ENCODE peak calls at places on chromosomes 11 and 22, in four cellular contexts. T is HepG2, D is K562, G is GM12878. K is an unnamed sample.

GRCh38 chr11:9250139-9250582 is 15.0 kb downstream of the DENND5A start:
- DNase-seq in T (no peak), D (peak), G (peak), K (no peak)

GRCh38 chr11:113906038-113906437 is 1.4 kb downstream of the HTR3B start:
- DNase-seq in T (peak), D (no peak), G (no peak), K (peak)

GRCh38 chr11:117704416-117705150 is 92.4 kb downstream of the DSCAML1 start:
- DNase-seq in T (no peak), D (no peak), G (no peak), K (no peak)

GRCh38 chr11:121334973-121335711 is 42.6 kb downstream of the SC5D start:
- DNase-seq in T (no peak), D (no peak), G (no peak), K (no peak)

GRCh38 chr11:64848779-64849599 is 4.5 kb upstream of the CDC42BPG start:
- DNase-seq in T (no peak), D (no peak), G (no peak), K (peak)

GRCh38 chr11:86291466-86292262 is 10.4 kb upstream of the HIKESHI start:
- DNase-seq in T (peak), D (peak), G (peak), K (peak)

GRCh38 chr11:46912526-46913150 is 5.7 kb downstream of the LRP4 start:
- DNase-seq in T (no peak), D (no peak), G (no peak), K (peak)

GRCh38 chr22:38753894-38754246 is 1.9 kb downstream of the SUN2 start:
- DNase-seq in T (peak), D (no peak), G (no peak), K (no peak)

GRCh38 chr11:130522284-130522961 is 74.0 kb downstream of the ADAMTS15 start:
- DNase-seq in T (peak), D (peak), G (no peak), K (peak)

GRCh38 chr11:123580557-123581275 is 73.7 kb downstream of the SCN3B start:
- DNase-seq in T (peak), D (peak), G (no peak), K (peak)

GRCh38 chr11:8621147-8621546 is 27.1 kb upstream of the STK33 start:
- DNase-seq in T (no peak), D (no peak), G (no peak), K (no peak)

GRCh38 chr11:4700436-4700820 is 2.8 kb upstream of the OR51E2 start:
- DNase-seq in T (no peak), D (no peak), G (no peak), K (no peak)

GRCh38 chr11:46203746-46204145 is 73.7 kb upstream of the CREB3L1 start:
- DNase-seq in T (no peak), D (no peak), G (no peak), K (no peak)

GRCh38 chr11:122748968-122749687 is 89.2 kb upstream of the CRTAM start:
- DNase-seq in T (no peak), D (peak), G (peak), K (no peak)

GRCh38 chr11:41245184-41245583 is 214.3 kb downstream of the LRRC4C start:
- DNase-seq in T (no peak), D (no peak), G (no peak), K (no peak)

GRCh38 chr11:2089536-2090165 is 49.5 kb downstream of the IGF2 start:
- DNase-seq in T (peak), D (peak), G (no peak), K (peak)

GRCh38 chr22:30481711-30482110 is 9.9 kb upstream of the SEC14L3 start:
- DNase-seq in T (no peak), D (no peak), G (no peak), K (no peak)

GRCh38 chr22:21866821-21867527 is 471 bp downstream of the MAPK1 start:
- DNase-seq in T (no peak), D (peak), G (no peak), K (no peak)

GRCh38 chr11:112844530-112844929 is 116.7 kb upstream of the NCAM1 start:
- DNase-seq in T (no peak), D (no peak), G (no peak), K (no peak)

GRCh38 chr22:43853328-43853931 is 8.9 kb downstream of the SULT4A1 start:
- DNase-seq in T (no peak), D (no peak), G (no peak), K (peak)

GRCh38 chr22:37276771-37277170 is 5.5 kb upstream of the CYTH4 start:
- DNase-seq in T (no peak), D (peak), G (no peak), K (no peak)

GRCh38 chr11:102664001-102664752 is 39.0 kb upstream of the MMP20 start:
- DNase-seq in T (peak), D (peak), G (no peak), K (peak)

GRCh38 chr11:132992838-132993680 is 539.2 kb downstream of the OPCML start:
- DNase-seq in T (no peak), D (no peak), G (no peak), K (no peak)

GRCh38 chr11:127490896-127491295 is 490.3 kb upstream of the KIRREL3 start:
- DNase-seq in T (no peak), D (no peak), G (no peak), K (no peak)

GRCh38 chr11:127492025-127492424 is 491.5 kb upstream of the KIRREL3 start:
- DNase-seq in T (no peak), D (no peak), G (no peak), K (no peak)

GRCh38 chr11:127496165-127496564 is 495.6 kb upstream of the KIRREL3 start:
- DNase-seq in T (no peak), D (no peak), G (no peak), K (no peak)

GRCh38 chr11:127491589-127491988 is 491.0 kb upstream of the KIRREL3 start:
- DNase-seq in T (no peak), D (no peak), G (no peak), K (no peak)

GRCh38 chr11:127493330-127493729 is 492.8 kb upstream of the KIRREL3 start:
- DNase-seq in T (no peak), D (no peak), G (no peak), K (no peak)
- TF ChIP-seq CTCF in T (no peak), D (peak), G (peak), K (peak)

GRCh38 chr11:126391970-126392637 is 36.6 kb downstream of the ST3GAL4 start:
- DNase-seq in T (peak), D (peak), G (peak), K (peak)
- TF ChIP-seq CREM in T (no peak), D (no peak), G (no peak), K (no peak)

GRCh38 chr11:62788991-62789390 is 1.8 kb downstream of the TMEM179B start:
- DNase-seq in T (no peak), D (peak), G (no peak), K (no peak)

GRCh38 chr11:62789576-62789975 is 2.2 kb downstream of the TMEM223 start:
- DNase-seq in T (no peak), D (no peak), G (no peak), K (no peak)

GRCh38 chr11:62794201-62794775 is 2.5 kb upstream of the TMEM223 start:
- DNase-seq in T (no peak), D (no peak), G (no peak), K (no peak)

GRCh38 chr11:62792193-62792575 is 378 bp upstream of the TMEM223 start:
- DNase-seq in T (no peak), D (peak), G (no peak), K (peak)

DNA sequence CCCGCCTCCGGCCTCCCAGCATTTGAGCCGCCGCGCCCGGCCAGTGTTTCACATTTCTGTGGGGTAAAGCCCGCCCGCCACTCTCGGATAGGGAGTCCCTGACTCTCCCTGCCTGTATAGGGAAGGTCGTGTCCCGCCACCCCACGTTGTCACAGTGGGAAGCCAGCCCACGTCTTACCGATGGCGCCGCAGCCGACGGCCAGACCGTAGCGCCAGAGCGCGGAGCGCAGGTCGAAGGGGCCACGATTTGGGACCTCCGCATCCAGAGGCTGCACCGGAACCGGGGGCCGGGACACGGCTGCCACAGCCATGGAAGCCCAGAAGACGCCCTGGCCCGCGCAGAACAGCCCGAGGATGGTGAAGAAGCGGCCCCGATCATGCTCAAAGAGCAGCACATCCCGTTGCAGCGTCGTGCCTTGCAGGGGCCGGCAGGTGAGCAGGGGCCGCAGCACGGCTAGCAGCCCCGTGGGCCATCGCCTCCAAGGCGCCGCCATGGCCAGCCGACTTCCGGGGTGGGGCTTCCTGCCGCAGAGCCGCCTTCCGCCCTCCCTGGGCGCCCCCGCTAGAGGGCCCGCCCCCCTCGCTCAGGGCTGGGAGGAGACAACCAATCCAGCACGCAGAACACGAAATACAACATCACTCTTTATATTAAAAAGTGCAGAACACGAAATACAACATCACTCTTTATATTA is at the start of gene TMEM223:
- DNase-seq in T (peak), D (peak), G (no peak), K (peak)
- TF ChIP-seq CTCF in T (peak), D (no peak), G (no peak), K (no peak)

DNA sequence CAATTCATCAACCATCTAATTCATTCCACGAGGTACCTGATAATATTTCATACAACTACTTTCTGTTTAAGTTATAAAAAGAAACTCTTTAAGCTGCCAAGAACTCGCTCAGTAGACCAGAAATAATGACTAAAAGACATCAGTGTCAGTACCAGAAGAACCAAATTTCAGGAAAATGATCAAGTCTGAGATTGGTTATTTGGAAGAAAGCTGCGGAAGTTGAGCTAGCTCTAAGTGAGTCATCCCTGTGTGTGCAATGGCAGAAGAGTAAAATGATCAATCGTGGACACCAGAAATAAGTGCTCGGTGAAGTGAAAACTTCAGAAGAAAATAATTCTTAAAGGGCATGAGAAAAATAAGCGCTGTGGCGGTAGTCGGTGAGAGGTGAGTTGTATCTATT is 933.2 kb upstream of the CHORDC1 start:
- DNase-seq in T (no peak), D (no peak), G (no peak), K (no peak)
- TF ChIP-seq CREM in T (no peak), D (no peak), G (no peak), K (no peak)

DNA sequence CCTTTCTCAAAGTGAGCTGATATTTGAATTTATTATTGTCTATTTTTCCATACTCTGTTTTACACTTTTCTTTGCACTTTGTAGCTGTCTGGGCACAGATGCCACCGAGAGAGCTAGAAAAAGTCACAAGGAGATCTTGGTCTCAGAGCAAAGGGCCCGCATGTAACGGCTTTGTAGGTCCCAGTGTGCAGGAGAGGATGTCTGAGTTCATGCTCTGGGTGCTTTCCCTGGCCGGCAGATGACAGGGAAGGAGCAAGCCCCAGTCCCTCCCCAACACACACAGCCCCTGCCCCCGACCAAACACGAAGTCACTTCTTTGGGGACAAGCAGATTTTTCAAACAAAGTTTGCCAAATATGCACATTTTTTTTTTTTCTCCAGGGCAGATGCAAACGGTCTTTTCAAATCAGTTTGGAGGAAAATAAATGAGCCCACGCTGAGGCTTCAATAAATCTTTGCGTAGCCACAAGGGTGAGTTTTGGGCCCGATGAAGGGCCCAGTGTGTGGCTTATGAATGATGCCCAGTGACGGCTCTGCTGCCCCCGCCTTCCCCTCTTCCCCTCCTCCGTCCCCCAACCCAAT is 55.9 kb downstream of the SMIM38 start:
- DNase-seq in T (no peak), D (no peak), G (no peak), K (peak)
- TF ChIP-seq CTCF in T (no peak), D (no peak), G (no peak), K (no peak)

GRCh38 chr11:30789270-30789669 is 203.1 kb upstream of the MPPED2 start:
- DNase-seq in T (no peak), D (no peak), G (no peak), K (no peak)
- TF ChIP-seq CREM in T (no peak), D (no peak), G (no peak), K (no peak)

K was measured in WTC11.